ENCODE peak calls at places on chromosomes 3 and 15, in seven cellular contexts. L is neural progenitor cell, H is right cardiac atrium, A is A673, Z is body of pancreas, K is GM23248, C is uterus. G is an unnamed sample. For H3K4me1, the result is how much of the 10 kb centered on the place peaks cover.

GRCh38 chr3:138173769-138174420 is 826 bp downstream of the DBR1 start:
- DNase-seq in L (no peak), H (no peak), A (no peak), Z (no peak), K (peak), C (no peak), G (no peak)

GRCh38 chr3:64225695-64226499 is 631 bp upstream of the PRICKLE2 start:
- DNase-seq in L (no peak), H (no peak), A (no peak), Z (no peak), K (peak), C (no peak), G (no peak)

GRCh38 chr3:141064255-141064926 is 13.2 kb downstream of the SPSB4 start:
- DNase-seq in L (no peak), H (no peak), A (no peak), Z (peak), K (no peak), C (no peak), G (peak)

GRCh38 chr15:76235186-76235826 is 76.0 kb downstream of the ETFA start:
- DNase-seq in L (peak), H (no peak), A (peak), Z (no peak), K (peak), C (no peak), G (no peak)

GRCh38 chr3:57518276-57518914 is 25.7 kb downstream of the DNAH12 start:
- DNase-seq in L (no peak), H (no peak), A (no peak), Z (no peak), K (peak), C (no peak), G (no peak)

GRCh38 chr3:113531826-113532697 is at the start of gene SIDT1:
- DNase-seq in L (peak), H (no peak), A (peak), Z (peak), K (peak), C (peak), G (peak)

GRCh38 chr3:31346542-31346979 is 186.2 kb upstream of the STT3B start:
- DNase-seq in L (no peak), H (no peak), A (no peak), Z (no peak), K (no peak), C (no peak), G (no peak)

GRCh38 chr15:59178151-59178705 is 28.4 kb upstream of the LDHAL6B start:
- DNase-seq in L (no peak), H (no peak), A (no peak), Z (no peak), K (no peak), C (no peak), G (no peak)

GRCh38 chr15:32933241-32933640 is 215.4 kb downstream of the GREM1 start:
- DNase-seq in L (no peak), H (no peak), A (no peak), Z (no peak), K (no peak), C (no peak), G (no peak)

GRCh38 chr15:56468271-56468912 is 3.5 kb upstream of the MNS1 start:
- DNase-seq in L (no peak), H (no peak), A (peak), Z (no peak), K (peak), C (no peak), G (no peak)

GRCh38 chr15:56471440-56472069 is 6.6 kb upstream of the MNS1 start:
- DNase-seq in L (no peak), H (no peak), A (no peak), Z (no peak), K (no peak), C (no peak), G (no peak)

GRCh38 chr15:56469484-56469883 is 4.5 kb upstream of the MNS1 start:
- DNase-seq in L (no peak), H (no peak), A (no peak), Z (no peak), K (no peak), C (no peak), G (no peak)

GRCh38 chr15:56464893-56465520 is at the start of gene MNS1:
- DNase-seq in L (peak), H (peak), A (peak), Z (peak), K (peak), C (peak), G (peak)

GRCh38 chr15:56467626-56468025 is 2.7 kb upstream of the MNS1 start:
- DNase-seq in L (no peak), H (no peak), A (no peak), Z (no peak), K (no peak), C (no peak), G (no peak)
- H3K4me3 ChIP-seq in L (no peak), H (no peak), A (no peak), Z (no peak), K (no peak), C (no peak), G (no peak)

GRCh38 chr3:1195922-1196321 is 103.1 kb downstream of the CNTN6 start:
- DNase-seq in L (no peak), H (no peak), A (no peak), Z (no peak), K (peak), C (no peak), G (no peak)
- H3K27ac ChIP-seq in L (no peak), H (no peak), A (no peak), Z (no peak), K (peak), C (no peak), G (no peak)

GRCh38 chr3:172174396-172175253 is 135.2 kb downstream of the FNDC3B start:
- DNase-seq in L (peak), H (no peak), A (no peak), Z (no peak), K (no peak), C (no peak), G (no peak)
- H3K4me1 ChIP-seq in L (under half), H (under half), A (half or more), Z (under half), K (under half), C (under half), G (half or more)

GRCh38 chr3:167669699-167670098 is 16.0 kb upstream of the WDR49 start:
- DNase-seq in L (no peak), H (no peak), A (no peak), Z (no peak), K (no peak), C (no peak), G (no peak)
- H3K4me3 ChIP-seq in L (no peak), H (no peak), A (no peak), Z (no peak), K (no peak), C (no peak), G (no peak)

DNA sequence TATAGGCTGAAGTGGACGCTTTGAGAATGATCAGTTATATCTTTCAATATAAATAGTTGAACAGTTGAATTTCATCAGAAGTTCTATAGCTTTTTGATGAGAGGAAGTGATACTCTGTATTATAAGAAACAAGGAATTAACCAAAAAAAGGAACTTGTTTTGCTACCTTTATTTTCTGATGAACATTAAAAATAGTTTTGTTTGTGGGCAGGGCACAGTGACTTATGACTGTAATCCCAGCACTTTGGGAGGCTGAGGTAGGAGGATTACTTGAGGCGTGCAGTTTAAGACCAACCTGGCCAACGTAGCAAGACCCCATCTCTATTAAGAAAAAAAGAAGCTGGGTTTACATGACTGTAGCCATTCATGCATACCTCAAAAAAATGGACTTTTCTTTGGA is 16.7 kb downstream of the BLOC1S6 start:
- DNase-seq in L (no peak), H (no peak), A (no peak), Z (no peak), K (no peak), C (no peak), G (no peak)
- H3K27ac ChIP-seq in L (no peak), H (no peak), A (no peak), Z (no peak), K (no peak), C (no peak), G (no peak)

GRCh38 chr3:149579838-149580542 is 77.8 kb downstream of the WWTR1 start:
- DNase-seq in L (no peak), H (no peak), A (no peak), Z (no peak), K (peak), C (no peak), G (no peak)

GRCh38 chr3:149584236-149584635 is 73.6 kb downstream of the WWTR1 start:
- DNase-seq in L (no peak), H (no peak), A (no peak), Z (no peak), K (no peak), C (no peak), G (no peak)

GRCh38 chr3:149581681-149582349 is 76.0 kb downstream of the WWTR1 start:
- DNase-seq in L (peak), H (peak), A (peak), Z (peak), K (peak), C (peak), G (peak)

GRCh38 chr3:149581248-149581647 is 76.6 kb downstream of the WWTR1 start:
- DNase-seq in L (no peak), H (no peak), A (peak), Z (no peak), K (peak), C (no peak), G (no peak)

GRCh38 chr3:149582395-149582794 is 75.4 kb downstream of the WWTR1 start:
- DNase-seq in L (no peak), H (no peak), A (no peak), Z (no peak), K (no peak), C (no peak), G (no peak)
- H3K4me1 ChIP-seq in L (under half), H (under half), A (half or more), Z (under half), K (half or more), C (under half), G (half or more)

DNA sequence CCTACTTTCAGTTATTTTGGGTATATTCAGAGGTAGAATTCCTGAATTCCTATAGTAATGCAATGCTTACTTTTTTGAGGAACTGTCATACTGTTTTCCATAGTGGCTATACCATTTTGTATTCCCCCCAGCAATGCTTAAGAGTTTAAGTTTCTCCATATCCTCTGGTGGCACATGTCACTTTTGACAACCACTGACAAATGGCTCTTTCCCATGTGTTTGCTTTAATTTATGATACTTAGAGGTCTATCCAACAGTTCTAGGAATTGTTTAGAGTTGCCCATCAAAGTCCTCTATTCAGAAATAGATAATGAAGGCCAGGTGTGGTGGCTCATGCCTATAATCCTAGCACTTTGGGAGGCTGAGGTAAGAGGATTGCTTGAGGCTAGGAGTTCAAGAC is 128.9 kb upstream of the CFAP20DC start:
- DNase-seq in L (no peak), H (no peak), A (no peak), Z (no peak), K (no peak), C (no peak), G (no peak)
- H3K4me3 ChIP-seq in L (no peak), H (no peak), A (no peak), Z (no peak), K (no peak), C (no peak), G (no peak)

GRCh38 chr3:184716652-184717607 is 5.1 kb upstream of the MAGEF1 start:
- DNase-seq in L (peak), H (peak), A (peak), Z (peak), K (peak), C (peak), G (no peak)
- H3K27ac ChIP-seq in L (peak), H (peak), A (peak), Z (no peak), K (peak), C (peak), G (peak)

GRCh38 chr3:47243748-47244147 is 38.9 kb downstream of the KIF9 start:
- DNase-seq in L (no peak), H (no peak), A (no peak), Z (no peak), K (no peak), C (no peak), G (no peak)

GRCh38 chr3:47239929-47240328 is 42.7 kb downstream of the KIF9 start:
- DNase-seq in L (no peak), H (no peak), A (no peak), Z (no peak), K (no peak), C (no peak), G (no peak)

GRCh38 chr3:47238017-47238416 is 44.6 kb downstream of the KIF9 start:
- DNase-seq in L (no peak), H (no peak), A (no peak), Z (no peak), K (no peak), C (no peak), G (no peak)
- H3K4me1 ChIP-seq in L (under half), H (under half), A (under half), Z (under half), K (under half), C (under half), G (under half)

G was measured in heart left ventricle.